ENCODE peak calls at places on chromosomes 4 and X, in five cellular contexts. B, G, E, L and X are unnamed samples.

GRCh38 chrX:30900227-30900626 is 11.2 kb upstream of the TAB3 start:
- DNase-seq in G (no peak), L (no peak), E (no peak), B (no peak), X (no peak)

GRCh38 chr4:175066923-175067627 is 148.9 kb downstream of the ADAM29 start:
- DNase-seq in G (no peak), E (no peak), B (no peak), L (no peak), X (no peak)

GRCh38 chr4:27000820-27001219 is 140.2 kb downstream of the STIM2 start:
- DNase-seq in L (peak; percentile 13), B (no peak), G (peak; percentile 25), E (no peak), X (no peak)

GRCh38 chrX:91434351-91435168 is at the start of gene PABPC5:
- DNase-seq in E (no peak), B (peak; percentile 72), L (no peak), G (peak; percentile 92), X (no peak)

GRCh38 chrX:56826020-56826419 is 97.0 kb downstream of the NBDY start:
- DNase-seq in E (no peak), G (no peak), B (no peak), L (no peak), X (no peak)

GRCh38 chr4:8319731-8320385 is 50.3 kb downstream of the HTRA3 start:
- DNase-seq in G (peak; percentile 35), L (no peak), B (no peak), E (no peak), X (peak; percentile 86)

GRCh38 chr4:152363086-152363485 is 172.8 kb downstream of the FBXW7 start:
- DNase-seq in B (no peak), G (no peak), L (no peak), E (no peak), X (no peak)

GRCh38 chr4:119080721-119081541 is 54.7 kb upstream of the MYOZ2 start:
- DNase-seq in L (peak; percentile 82), G (no peak), B (no peak), E (no peak), X (no peak)

GRCh38 chr4:125420499-125420898 is 105.7 kb downstream of the FAT4 start:
- DNase-seq in L (no peak), B (no peak), G (peak; percentile 52), E (no peak), X (no peak)

GRCh38 chrX:53440631-53441517 is 6.7 kb upstream of the HSD17B10 start:
- DNase-seq in G (no peak), B (peak; percentile 78), E (peak; percentile 93), L (peak; percentile 8), X (no peak)

GRCh38 chr4:112520598-112521122 is 4.7 kb upstream of the NEUROG2 start:
- DNase-seq in L (no peak), G (no peak), E (no peak), B (no peak), X (no peak)

GRCh38 chr4:128823025-128823661 is 13.6 kb downstream of the JADE1 start:
- DNase-seq in E (no peak), B (no peak), L (no peak), G (no peak), X (no peak)

GRCh38 chr4:108700358-108700757 is 50.0 kb downstream of the OSTC start:
- DNase-seq in L (no peak), E (no peak), B (no peak), G (no peak), X (no peak)

GRCh38 chr4:8641256-8641655 is 48.7 kb downstream of the CPZ start:
- DNase-seq in E (no peak), G (no peak), B (no peak), L (no peak), X (no peak)

GRCh38 chrX:104335765-104336164 is 81.0 kb upstream of the ESX1 start:
- DNase-seq in G (no peak), L (no peak), E (no peak), B (no peak), X (no peak)

GRCh38 chrX:41781500-41781899 is 57.5 kb downstream of the GPR82 start:
- DNase-seq in L (peak; percentile 30), E (no peak), B (no peak), G (peak; percentile 63), X (no peak)

GRCh38 chr4:7591409-7592063 is 156.8 kb upstream of the PSAPL1 start:
- DNase-seq in B (no peak), E (no peak), G (no peak), L (no peak), X (no peak)

GRCh38 chrX:147912093-147912801 is 528 bp downstream of the FMR1 start:
- DNase-seq in B (peak; percentile 28), G (peak; percentile 57), L (peak; percentile 19), E (no peak), X (no peak)

GRCh38 chr4:2438822-2439718 is 20.3 kb downstream of the CFAP99 start:
- DNase-seq in G (no peak), L (no peak), B (no peak), E (no peak), X (no peak)

GRCh38 chr4:140944539-140944938 is 188.4 kb upstream of the TBC1D9 start:
- DNase-seq in G (no peak), L (no peak), E (no peak), B (no peak), X (no peak)

GRCh38 chr4:164955107-164955805 is 22.2 kb downstream of the TRIM61 start:
- DNase-seq in G (no peak), E (no peak), B (no peak), L (no peak), X (no peak)

GRCh38 chr4:8613421-8614364 is 21.1 kb downstream of the CPZ start:
- DNase-seq in G (no peak), L (no peak), B (no peak), E (no peak), X (no peak)

GRCh38 chr4:48337726-48338125 is 3.6 kb upstream of the SLAIN2 start:
- DNase-seq in L (no peak), G (no peak), E (no peak), B (no peak), X (no peak)

GRCh38 chr4:115711575-115711974 is 598.2 kb upstream of the NDST4 start:
- DNase-seq in E (no peak), B (no peak), G (peak; percentile 61), L (no peak), X (no peak)

GRCh38 chr4:142354794-142355416 is 491.2 kb downstream of the INPP4B start:
- DNase-seq in G (peak; percentile 42), L (no peak), E (no peak), B (no peak), X (no peak)

GRCh38 chrX:130857207-130857606 is 45.8 kb downstream of the ENOX2 start:
- DNase-seq in G (no peak), E (no peak), L (no peak), B (no peak), X (no peak)

GRCh38 chr4:114250439-114250891 is 271.0 kb upstream of the ARSJ start:
- DNase-seq in B (no peak), L (no peak), G (no peak), E (no peak), X (no peak)

GRCh38 chrX:57643698-57644097 is 36.4 kb downstream of the NLRP2B start:
- DNase-seq in L (no peak), G (no peak), B (no peak), E (no peak), X (no peak)

GRCh38 chr4:148376151-148376550 is 66.1 kb downstream of the NR3C2 start:
- DNase-seq in E (no peak), L (no peak), G (no peak), B (peak; percentile 34), X (no peak)

GRCh38 chrX:44157293-44157692 is 184.1 kb upstream of the NDP start:
- DNase-seq in G (no peak), E (no peak), B (peak; percentile 21), L (no peak), X (no peak)

GRCh38 chr4:177461606-177462005 is 19.4 kb upstream of the AGA start:
- DNase-seq in E (no peak), L (no peak), G (peak; percentile 61), B (no peak), X (no peak)

GRCh38 chrX:14899607-14900006 is 26.4 kb downstream of the MOSPD2 start:
- DNase-seq in E (no peak), L (no peak), G (no peak), B (no peak), X (no peak)

GRCh38 chr4:1458581-1458980 is 52.3 kb upstream of the NKX1-1 start:
- DNase-seq in G (no peak), L (no peak), B (no peak), E (no peak), X (no peak)

GRCh38 chrX:153538424-153538823 is 21.0 kb downstream of the ATP2B3 start:
- DNase-seq in G (no peak), L (no peak), B (no peak), E (no peak), X (no peak)

GRCh38 chrX:153537080-153537479 is 19.6 kb downstream of the ATP2B3 start:
- DNase-seq in E (no peak), L (no peak), G (no peak), B (no peak), X (no peak)

GRCh38 chrX:153539979-153540358 is 22.5 kb downstream of the ATP2B3 start:
- DNase-seq in G (no peak), B (no peak), L (no peak), E (no peak), X (no peak)

GRCh38 chrX:153537526-153538295 is 20.3 kb downstream of the ATP2B3 start:
- DNase-seq in L (no peak), B (no peak), G (no peak), E (no peak), X (no peak)

DNA sequence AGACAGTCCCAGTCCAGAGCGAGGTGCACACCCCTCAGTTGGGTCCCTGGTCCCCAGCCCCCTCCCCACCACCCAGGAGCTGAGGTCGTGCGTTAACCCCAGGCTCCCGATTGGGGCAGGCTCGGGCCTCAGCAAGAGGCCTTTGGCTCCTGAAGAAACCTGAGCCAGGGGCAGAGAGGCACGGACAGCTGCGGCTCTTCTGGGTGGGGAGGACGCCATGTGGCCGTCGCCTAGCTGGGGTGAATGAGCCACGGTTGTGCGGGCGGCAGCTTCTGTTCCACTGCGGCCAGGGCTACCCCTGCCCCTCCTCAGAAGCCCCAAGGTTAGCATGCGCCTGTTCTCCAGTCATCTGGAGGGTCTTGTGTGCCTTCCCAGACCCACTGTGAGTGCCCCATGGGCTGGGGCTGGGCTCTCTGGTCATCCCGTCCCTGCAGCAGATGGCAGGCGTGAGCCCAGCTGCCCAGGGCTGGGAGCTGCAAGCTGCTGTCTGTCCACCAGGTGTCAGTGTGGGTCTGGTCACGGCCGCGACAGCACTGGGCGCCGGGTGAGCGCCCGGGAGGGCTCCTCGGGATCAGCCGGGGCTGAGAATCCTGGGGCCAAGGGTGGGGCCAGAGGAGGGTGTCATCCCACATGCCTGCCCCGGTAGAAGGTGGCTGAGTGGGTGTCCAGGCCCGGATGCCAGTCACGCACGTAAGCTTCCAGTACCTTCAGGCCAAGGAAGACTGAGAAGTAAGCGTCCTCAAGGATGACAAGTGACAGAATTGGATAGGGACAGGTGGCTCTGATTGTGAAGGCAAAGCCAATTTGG is 21.9 kb downstream of the ATP2B3 start:
- DNase-seq in G (peak; percentile 70), E (no peak), L (peak; percentile 76), B (peak; percentile 32), X (no peak)
- H3K27me3 ChIP-seq in G (no peaks in the 10 kb centered on the region), E (peaks cover 10% of the 10 kb centered on the region), L (no peaks in the 10 kb centered on the region), B (peaks cover 11% of the 10 kb centered on the region), X (no peaks in the 10 kb centered on the region)

GRCh38 chr4:29711226-29711625 is 1008.9 kb upstream of the PCDH7 start:
- DNase-seq in B (no peak), G (no peak), L (no peak), E (no peak), X (no peak)
- H3K9me3 ChIP-seq in B (no peaks in the 10 kb centered on the region), G (no peaks in the 10 kb centered on the region), L (no peaks in the 10 kb centered on the region), E (no peaks in the 10 kb centered on the region), X (no peaks in the 10 kb centered on the region)

GRCh38 chrX:13540602-13541001 is 28.8 kb upstream of the EGFL6 start:
- DNase-seq in E (no peak), L (peak; percentile 13), B (no peak), G (no peak), X (no peak)
- H3K4me1 ChIP-seq in E (no peaks in the 10 kb centered on the region), L (no peaks in the 10 kb centered on the region), B (no peaks in the 10 kb centered on the region), G (no peaks in the 10 kb centered on the region), X (no peaks in the 10 kb centered on the region)

GRCh38 chrX:25016361-25016671 is 551 bp upstream of the ARX start:
- DNase-seq in B (no peak), G (no peak), E (no peak), L (no peak), X (no peak)
- H3K27me3 ChIP-seq in B (peaks cover 90% of the 10 kb centered on the region), G (peaks cover 99% of the 10 kb centered on the region), E (peaks cover 90% of the 10 kb centered on the region), L (no peaks in the 10 kb centered on the region), X (peaks cover 6% of the 10 kb centered on the region)